ENCODE peak calls at places on chromosomes 5 and 9, in six cellular contexts. B, F, A, V, N and G are unnamed samples.

GRCh38 chr9:31470051-31470450 is 914.4 kb upstream of the ACO1 start:
- DNase-seq in N (peak; percentile 52), B (no peak), F (no peak), V (no peak), A (no peak), G (no peak)

GRCh38 chr9:38681747-38682227 is 38.1 kb downstream of the FAM240B start:
- DNase-seq in F (no peak), V (no peak), N (no peak), A (no peak), B (no peak), G (no peak)

GRCh38 chr9:19028835-19029451 is 4.1 kb downstream of the SAXO1 start:
- DNase-seq in B (peak; percentile 71), F (no peak), A (no peak), N (peak; percentile 74), V (no peak), G (peak; percentile 51)

GRCh38 chr5:179257190-179257741 is 88.0 kb downstream of the ADAMTS2 start:
- DNase-seq in V (peak; percentile 73), F (no peak), N (no peak), A (no peak), B (no peak), G (no peak)

GRCh38 chr9:133715866-133716563 is 22.1 kb downstream of the SARDH start:
- DNase-seq in N (no peak), B (no peak), A (no peak), V (peak; percentile 73), F (no peak), G (peak; percentile 38)

GRCh38 chr5:59039296-59040006 is 456.6 kb downstream of the RAB3C start:
- DNase-seq in V (peak; percentile 95), B (peak; percentile 41), N (peak; percentile 76), A (peak; percentile 78), F (peak; percentile 73), G (peak; percentile 65)

GRCh38 chr9:27835746-27836145 is 262.5 kb upstream of the C9orf72 start:
- DNase-seq in A (no peak), F (no peak), B (no peak), N (no peak), V (no peak), G (no peak)

GRCh38 chr5:112228672-112229071 is 190.4 kb downstream of the EPB41L4A start:
- DNase-seq in B (peak; percentile 6), N (peak; percentile 45), F (no peak), V (peak; percentile 91), A (no peak), G (no peak)

GRCh38 chr5:133274597-133274935 is 222.8 kb downstream of the HSPA4 start:
- DNase-seq in B (no peak), N (no peak), A (no peak), V (no peak), F (no peak), G (no peak)

GRCh38 chr5:132203916-132204315 is 23.7 kb downstream of the P4HA2 start:
- DNase-seq in B (no peak), N (no peak), A (no peak), V (no peak), F (no peak), G (no peak)

GRCh38 chr9:115891929-115892328 is 261.7 kb upstream of the PAPPA start:
- DNase-seq in F (no peak), N (no peak), V (no peak), A (no peak), B (no peak), G (no peak)

GRCh38 chr5:117761190-117761589 is 1186.6 kb upstream of the SEMA6A start:
- DNase-seq in A (no peak), F (no peak), B (no peak), V (no peak), N (peak; percentile 18), G (no peak)

GRCh38 chr5:28862860-28863196 is 1824.4 kb upstream of the CDH9 start:
- DNase-seq in V (no peak), A (no peak), B (no peak), N (no peak), F (no peak), G (no peak)

GRCh38 chr5:173884402-173885053 is 3.6 kb upstream of the CPEB4 start:
- DNase-seq in B (no peak), F (peak; percentile 24), N (no peak), A (no peak), V (no peak), G (no peak)

GRCh38 chr5:122715095-122715494 is 59.8 kb upstream of the SNX2 start:
- DNase-seq in B (no peak), V (no peak), F (no peak), N (no peak), A (no peak), G (no peak)

GRCh38 chr5:151793358-151793757 is 21.6 kb downstream of the G3BP1 start:
- DNase-seq in F (no peak), V (no peak), A (no peak), B (no peak), N (no peak), G (no peak)

GRCh38 chr9:111870774-111871542 is 25.7 kb upstream of the UGCG start:
- DNase-seq in A (no peak), V (no peak), N (no peak), B (no peak), F (no peak), G (no peak)

GRCh38 chr5:116358911-116359418 is 215.7 kb downstream of the SEMA6A start:
- DNase-seq in F (no peak), V (no peak), B (no peak), A (no peak), N (no peak), G (no peak)

GRCh38 chr9:18320046-18320445 is 153.9 kb upstream of the ADAMTSL1 start:
- DNase-seq in N (peak; percentile 25), B (no peak), F (no peak), A (no peak), V (no peak), G (no peak)

GRCh38 chr5:154728884-154729283 is 26.3 kb upstream of the LARP1 start:
- DNase-seq in B (no peak), V (no peak), F (no peak), A (no peak), N (no peak), G (no peak)

GRCh38 chr9:136372561-136373299 is 739 bp downstream of the CARD9 start:
- DNase-seq in B (peak; percentile 83), A (no peak), F (no peak), N (peak; percentile 60), V (no peak), G (no peak)

GRCh38 chr5:143606043-143606752 is 202.7 kb upstream of the NR3C1 start:
- DNase-seq in A (no peak), N (no peak), V (no peak), F (no peak), B (no peak), G (no peak)

GRCh38 chr5:3351581-3352442 is 243.8 kb upstream of the IRX1 start:
- DNase-seq in N (peak; percentile 2), B (no peak), V (no peak), A (no peak), F (no peak), G (no peak)

GRCh38 chr5:96595300-96596090 is 66.7 kb upstream of the CAST start:
- DNase-seq in B (peak; percentile 13), F (no peak), N (peak; percentile 53), A (no peak), V (no peak), G (no peak)

GRCh38 chr9:127267793-127268507 is 3.4 kb downstream of the GARNL3 start:
- DNase-seq in A (no peak), F (no peak), B (no peak), N (no peak), V (no peak), G (no peak)

GRCh38 chr9:92767078-92768054 is 2.7 kb upstream of the BICD2 start:
- DNase-seq in B (no peak), V (no peak), A (no peak), N (no peak), F (no peak), G (no peak)

GRCh38 chr5:171882118-171882517 is 96.5 kb downstream of the SMIM23 start:
- DNase-seq in F (no peak), V (no peak), A (peak; percentile 8), N (no peak), B (no peak), G (no peak)

GRCh38 chr5:1247811-1248210 is 22.6 kb downstream of the SLC6A18 start:
- DNase-seq in B (no peak), F (no peak), V (no peak), N (no peak), A (no peak), G (no peak)

GRCh38 chr5:148443998-148444397 is 60.2 kb downstream of the FBXO38 start:
- DNase-seq in V (no peak), B (peak; percentile 18), F (no peak), N (peak; percentile 74), A (peak; percentile 21), G (peak; percentile 71)

GRCh38 chr9:36833954-36834353 is 200.1 kb downstream of the PAX5 start:
- DNase-seq in F (no peak), V (no peak), N (peak; percentile 65), A (no peak), B (no peak), G (no peak)

GRCh38 chr9:107070591-107070990 is 207.6 kb downstream of the ZNF462 start:
- DNase-seq in F (no peak), B (no peak), A (no peak), N (no peak), V (no peak), G (no peak)

GRCh38 chr5:82639393-82640144 is 361.4 kb upstream of the RPS23 start:
- DNase-seq in F (no peak), B (no peak), V (no peak), N (peak; percentile 42), A (no peak), G (no peak)